ENCODE peak calls at places on chromosomes 11 and 22, in seven cellular contexts. G is trophoblast cell, O is mesendoderm, F is neuronal stem cell, B is H1, J is mesenchymal stem cell, M is IMR-90. R is an unnamed sample.

GRCh38 chr22:42317691-42318547 is 47.5 kb upstream of the TCF20 start:
- DNase-seq in G (no peak), O (no peak), F (no peak), J (no peak), M (no peak), B (no peak), R (no peak)

GRCh38 chr11:115501895-115502589 is 2.2 kb downstream of the CADM1 start:
- DNase-seq in F (peak; percentile 23), O (peak; percentile 38), J (peak; percentile 49), G (no peak), B (no peak), M (peak; percentile 21), R (no peak)

GRCh38 chr11:19187101-19187500 is 14.7 kb downstream of the CSRP3 start:
- DNase-seq in B (no peak), F (no peak), G (no peak), M (peak; percentile 58), O (no peak), J (peak; percentile 32), R (no peak)

GRCh38 chr11:8910662-8911039 is 338 bp upstream of the AKIP1 start:
- DNase-seq in O (no peak), J (no peak), B (no peak), F (no peak), G (no peak), M (no peak), R (no peak)

GRCh38 chr11:111585371-111585770 is 16.9 kb upstream of the SIK2 start:
- DNase-seq in J (peak; percentile 71), B (no peak), F (no peak), M (peak; percentile 90), G (no peak), O (no peak), R (no peak)

GRCh38 chr11:110069158-110069737 is 23.9 kb upstream of the ZC3H12C start:
- DNase-seq in F (no peak), B (no peak), G (no peak), M (peak; percentile 88), O (no peak), J (peak; percentile 89), R (no peak)

GRCh38 chr11:114236829-114237228 is 59.4 kb upstream of the NNMT start:
- DNase-seq in B (no peak), M (no peak), O (no peak), G (no peak), F (no peak), J (no peak), R (no peak)

GRCh38 chr11:15114501-15115475 is at the start of gene INSC:
- DNase-seq in B (peak; percentile 58), J (peak; percentile 68), F (peak; percentile 29), G (no peak), O (peak; percentile 33), M (peak; percentile 8), R (peak; percentile 58)

GRCh38 chr22:38177926-38178604 is 3.6 kb downstream of the PLA2G6 start:
- DNase-seq in O (peak; percentile 90), G (peak; percentile 73), M (peak; percentile 89), B (no peak), F (peak; percentile 32), J (peak; percentile 96), R (no peak)

GRCh38 chr22:37043828-37044538 is 7.6 kb upstream of the KCTD17 start:
- DNase-seq in G (peak; percentile 57), M (peak; percentile 28), O (peak; percentile 52), B (no peak), J (peak; percentile 54), F (no peak), R (peak; percentile 70)

GRCh38 chr22:49433717-49434611 is 393.7 kb downstream of the BRD1 start:
- DNase-seq in G (no peak), J (no peak), O (peak; percentile 45), B (peak; percentile 74), F (no peak), M (no peak), R (peak; percentile 71)

GRCh38 chr11:44351898-44352498 is 42.1 kb upstream of the ALX4 start:
- DNase-seq in B (no peak), G (no peak), F (no peak), M (no peak), J (no peak), O (peak; percentile 33), R (no peak)

GRCh38 chr11:116504541-116505149 is 268.1 kb downstream of the BUD13 start:
- DNase-seq in J (no peak), B (peak; percentile 41), F (no peak), G (no peak), O (no peak), M (no peak), R (no peak)

GRCh38 chr11:95152878-95153856 is 63.5 kb downstream of the ENDOD1 start:
- DNase-seq in G (no peak), J (no peak), B (no peak), O (no peak), M (no peak), F (no peak), R (no peak)

GRCh38 chr11:65043881-65044501 is 3.0 kb downstream of the SAC3D1 start:
- DNase-seq in O (no peak), F (no peak), M (peak; percentile 43), G (no peak), B (no peak), J (no peak), R (no peak)

GRCh38 chr11:77191823-77192495 is 63.9 kb downstream of the MYO7A start:
- DNase-seq in O (peak; percentile 97), F (peak; percentile 64), M (peak; percentile 20), J (peak; percentile 54), B (peak; percentile 92), G (no peak), R (peak; percentile 97)

GRCh38 chr11:73173755-73174494 is 31.8 kb upstream of the FCHSD2 start:
- DNase-seq in B (no peak), O (no peak), F (no peak), G (no peak), J (no peak), M (peak; percentile 25), R (no peak)

GRCh38 chr11:10606536-10607208 is 38.2 kb upstream of the LYVE1 start:
- DNase-seq in M (peak; percentile 86), O (no peak), J (peak; percentile 81), G (no peak), B (no peak), F (no peak), R (no peak)

GRCh38 chr22:23152238-23153114 is 7.2 kb downstream of the RAB36 start:
- DNase-seq in G (no peak), B (no peak), O (no peak), F (no peak), J (no peak), M (no peak), R (no peak)

GRCh38 chr22:23154461-23154860 is 9.2 kb downstream of the RAB36 start:
- DNase-seq in M (no peak), F (no peak), G (peak; percentile 47), B (no peak), O (no peak), J (no peak), R (no peak)

GRCh38 chr22:23155831-23156230 is 10.6 kb downstream of the RAB36 start:
- DNase-seq in F (no peak), B (no peak), G (no peak), J (no peak), M (no peak), O (no peak), R (no peak)

GRCh38 chr22:23155143-23155542 is 9.9 kb downstream of the RAB36 start:
- DNase-seq in G (no peak), F (no peak), M (no peak), O (no peak), J (no peak), B (no peak), R (no peak)

DNA sequence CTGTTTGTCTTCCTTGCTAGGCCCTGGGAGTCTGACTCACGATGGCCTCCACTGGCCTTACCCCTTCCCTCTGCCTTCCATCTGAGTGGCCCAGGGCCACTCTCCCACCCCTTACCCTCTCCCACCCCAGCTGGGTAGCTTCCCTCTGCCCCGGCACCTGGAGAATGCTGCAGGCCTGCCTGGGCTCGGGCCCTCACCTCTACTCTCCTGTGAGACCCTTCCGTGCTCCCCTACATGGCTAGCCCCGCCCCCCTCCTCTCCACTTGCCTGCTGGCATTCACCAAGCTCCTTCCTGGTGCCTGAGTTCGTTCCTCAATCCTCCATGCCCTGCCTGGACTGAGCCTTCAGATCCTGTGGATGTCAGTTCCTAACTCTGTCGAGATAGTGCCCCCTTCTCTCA is 8.7 kb downstream of the RAB36 start:
- DNase-seq in M (no peak), J (no peak), G (no peak), O (no peak), F (no peak), B (no peak), R (no peak)
- H3K23ac ChIP-seq in M (no peak overlapping the region), J (no peak overlapping the region), G (no peak overlapping the region), O (no peak overlapping the region), F (peak overlapping the region; percentile 93), B (no peak overlapping the region), R (no peak overlapping the region)

DNA sequence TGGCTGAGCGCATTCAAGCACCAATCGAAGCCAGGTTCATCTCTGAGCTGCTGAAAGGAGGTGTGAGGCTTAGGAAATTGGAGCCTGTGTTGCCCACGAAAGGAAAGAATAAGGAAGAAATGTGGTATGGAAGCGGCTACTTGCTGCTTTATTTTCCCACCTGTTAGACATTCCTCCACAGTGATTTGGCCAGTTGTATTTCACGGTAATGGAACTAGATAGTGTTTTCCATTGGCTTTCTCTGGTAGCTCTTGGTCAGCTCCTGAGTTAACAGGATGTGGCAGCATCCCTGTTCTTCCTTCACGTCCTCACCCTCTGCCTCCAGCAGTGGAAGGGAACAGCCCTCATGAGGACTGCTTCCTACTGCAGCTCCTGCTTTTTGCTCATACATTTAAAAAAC is 44.7 kb downstream of the BID start:
- DNase-seq in O (no peak), J (no peak), B (no peak), M (no peak), G (no peak), F (no peak), R (no peak)
- H3K23ac ChIP-seq in O (no peak overlapping the region), J (no peak overlapping the region), B (no peak overlapping the region), M (no peak overlapping the region), G (no peak overlapping the region), F (no peak overlapping the region), R (no peak overlapping the region)

GRCh38 chr22:24523873-24524272 is 28.7 kb downstream of the UPB1 start:
- DNase-seq in B (no peak), J (peak; percentile 64), M (peak; percentile 59), F (no peak), G (no peak), O (peak; percentile 28), R (no peak)
- H3K23ac ChIP-seq in B (no peak overlapping the region), J (no peak overlapping the region), M (no peak overlapping the region), F (no peak overlapping the region), G (no peak overlapping the region), O (no peak overlapping the region), R (no peak overlapping the region)

DNA sequence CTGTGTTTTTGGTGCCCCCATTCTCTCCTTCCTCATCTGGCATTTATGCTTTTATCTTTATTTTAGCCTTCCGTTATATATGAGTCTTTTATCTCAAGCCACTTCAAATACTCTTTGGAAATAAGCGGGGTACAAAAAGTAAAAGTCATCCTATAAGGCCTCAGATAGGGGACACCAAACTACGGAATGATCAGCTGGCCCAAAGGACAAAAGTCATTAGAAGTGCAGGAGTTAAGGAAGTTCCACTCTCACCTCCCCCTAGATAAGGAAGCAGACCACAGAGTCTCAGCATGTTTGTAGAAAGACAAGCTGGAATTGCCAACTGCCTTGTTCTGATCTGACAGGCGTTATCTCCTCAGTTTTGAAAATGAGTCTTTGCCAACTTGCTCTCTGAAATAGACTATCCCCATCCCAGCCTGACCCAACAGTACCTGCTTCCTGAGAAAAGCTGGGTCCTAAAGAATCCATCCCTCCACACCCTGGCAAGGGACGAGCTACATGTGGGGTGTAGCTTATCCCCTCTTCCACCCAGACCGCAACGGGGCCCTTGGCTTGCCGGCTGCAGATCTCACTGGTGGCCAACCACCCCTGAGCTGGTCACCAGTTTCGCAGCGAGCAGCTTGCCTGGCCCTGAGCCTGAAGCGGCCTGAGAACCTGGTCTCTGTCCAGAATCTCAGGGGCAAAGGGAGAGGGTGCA is 13.7 kb downstream of the FADS2 start:
- DNase-seq in M (no peak), B (no peak), J (no peak), O (no peak), G (no peak), F (no peak), R (no peak)
- H3K23ac ChIP-seq in M (no peak overlapping the region), B (no peak overlapping the region), J (no peak overlapping the region), O (no peak overlapping the region), G (no peak overlapping the region), F (no peak overlapping the region), R (no peak overlapping the region)